ENCODE peak calls at places on chromosomes 11 and 22, in seven cellular contexts. R, X, B, O, E, A and K are unnamed samples. For H3K4me1 and H3K9me3, the result is how much of the 10 kb centered on the place peaks cover.

GRCh38 chr11:58914821-58915543 is 24.3 kb upstream of the GLYATL1 start:
- DNase-seq in R (no peak), X (no peak), B (no peak), O (no peak), E (peak), A (no peak), K (no peak)

GRCh38 chr11:63553759-63554158 is 9.4 kb downstream of the PLAAT2 start:
- DNase-seq in R (no peak), X (peak), B (no peak), O (no peak), E (no peak), A (no peak), K (no peak)

GRCh38 chr11:40384991-40385390 is 1074.5 kb downstream of the LRRC4C start:
- DNase-seq in R (no peak), X (no peak), B (no peak), O (no peak), E (peak), A (no peak), K (no peak)

GRCh38 chr22:45164217-45165123 is 745 bp downstream of the NUP50 start:
- DNase-seq in R (peak), X (peak), B (peak), O (no peak), E (no peak), A (peak), K (no peak)

GRCh38 chr11:85627332-85627997 is at the start of gene DLG2:
- DNase-seq in R (no peak), X (no peak), B (peak), O (peak), E (peak), A (peak), K (no peak)

GRCh38 chr11:63767415-63768231 is 952 bp downstream of the ZFTA start:
- DNase-seq in R (peak), X (peak), B (peak), O (peak), E (peak), A (peak), K (peak)

GRCh38 chr22:40051322-40051721 is 56.6 kb downstream of the FAM83F start:
- DNase-seq in R (no peak), X (no peak), B (no peak), O (no peak), E (no peak), A (no peak), K (no peak)

GRCh38 chr11:126452256-126452655 is 96.8 kb downstream of the ST3GAL4 start:
- DNase-seq in R (no peak), X (no peak), B (no peak), O (no peak), E (no peak), A (no peak), K (no peak)

GRCh38 chr11:67665537-67666302 is 8.7 kb downstream of the ALDH3B2 start:
- DNase-seq in R (no peak), X (no peak), B (no peak), O (no peak), E (no peak), A (peak), K (peak)

GRCh38 chr22:23219787-23220484 is 39.6 kb downstream of the BCR start:
- DNase-seq in R (no peak), X (no peak), B (no peak), O (no peak), E (peak), A (no peak), K (peak)

GRCh38 chr22:20652582-20652981 is 121.3 kb upstream of the SERPIND1 start:
- DNase-seq in R (no peak), X (no peak), B (no peak), O (no peak), E (no peak), A (no peak), K (no peak)

GRCh38 chr22:49929553-49929979 is 11.1 kb downstream of the CRELD2 start:
- DNase-seq in R (peak), X (peak), B (peak), O (no peak), E (no peak), A (peak), K (no peak)

GRCh38 chr11:19683141-19683805 is 29.4 kb upstream of the NAV2 start:
- DNase-seq in R (peak), X (peak), B (no peak), O (peak), E (no peak), A (no peak), K (no peak)

GRCh38 chr11:105937331-105937730 is 84.7 kb downstream of the MSANTD4 start:
- DNase-seq in R (no peak), X (no peak), B (no peak), O (no peak), E (peak), A (no peak), K (no peak)

GRCh38 chr11:117932426-117932825 is 3.2 kb upstream of the TMPRSS13 start:
- DNase-seq in R (no peak), X (no peak), B (no peak), O (no peak), E (no peak), A (no peak), K (peak)

GRCh38 chr11:121512468-121513465 is 60.0 kb upstream of the SORL1-AS1 start:
- DNase-seq in R (no peak), X (no peak), B (no peak), O (no peak), E (no peak), A (no peak), K (no peak)

GRCh38 chr11:45993438-45994064 is 71.1 kb downstream of the LARGE2 start:
- DNase-seq in R (peak), X (no peak), B (peak), O (no peak), E (no peak), A (no peak), K (no peak)

GRCh38 chr22:20251491-20251890 is 16.6 kb downstream of the RTN4R start:
- DNase-seq in R (no peak), X (no peak), B (no peak), O (no peak), E (no peak), A (no peak), K (no peak)

GRCh38 chr11:77046060-77046501 is 11.9 kb downstream of the B3GNT6 start:
- DNase-seq in R (no peak), X (no peak), B (no peak), O (no peak), E (no peak), A (peak), K (no peak)

GRCh38 chr11:77084581-77085191 is 17.9 kb downstream of the CAPN5 start:
- DNase-seq in R (no peak), X (peak), B (no peak), O (no peak), E (no peak), A (no peak), K (peak)

GRCh38 chr11:111766834-111767142 is 599 bp upstream of the PPP2R1B start:
- DNase-seq in R (no peak), X (no peak), B (no peak), O (no peak), E (no peak), A (no peak), K (no peak)

GRCh38 chr22:37032535-37033460 is 13.3 kb downstream of the MPST start:
- DNase-seq in R (no peak), X (peak), B (peak), O (peak), E (peak), A (no peak), K (peak)

GRCh38 chr11:8315463-8315862 is 51.8 kb upstream of the LMO1 start:
- DNase-seq in R (no peak), X (no peak), B (no peak), O (no peak), E (no peak), A (no peak), K (peak)

GRCh38 chr22:41925783-41926460 is 684 bp downstream of the TNFRSF13C start:
- DNase-seq in R (peak), X (peak), B (no peak), O (peak), E (peak), A (peak), K (no peak)

GRCh38 chr11:15991174-15991655 is 365.1 kb downstream of the SOX6 start:
- DNase-seq in R (no peak), X (no peak), B (no peak), O (no peak), E (no peak), A (no peak), K (no peak)

GRCh38 chr22:22463855-22464540 is 44.5 kb downstream of the ZNF280B start:
- DNase-seq in R (no peak), X (no peak), B (peak), O (peak), E (peak), A (peak), K (no peak)

GRCh38 chr22:36332623-36333331 is 55.0 kb downstream of the MYH9 start:
- DNase-seq in R (no peak), X (no peak), B (peak), O (no peak), E (peak), A (peak), K (peak)

GRCh38 chr11:30733748-30734147 is 147.6 kb upstream of the MPPED2 start:
- DNase-seq in R (no peak), X (no peak), B (no peak), O (no peak), E (no peak), A (no peak), K (no peak)

GRCh38 chr11:34075178-34075820 is 23.8 kb downstream of the CAPRIN1 start:
- DNase-seq in R (no peak), X (no peak), B (no peak), O (no peak), E (peak), A (no peak), K (no peak)

GRCh38 chr11:97968071-97968470 is 1052.7 kb upstream of the CNTN5 start:
- DNase-seq in R (no peak), X (no peak), B (no peak), O (no peak), E (no peak), A (no peak), K (no peak)
- H3K4me1 ChIP-seq in R (under half), X (under half), B (under half), O (under half), E (under half), A (under half), K (under half)

GRCh38 chr22:43090130-43090789 is 1.1 kb upstream of the TTLL1 start:
- DNase-seq in R (peak), X (no peak), B (peak), O (peak), E (peak), A (no peak), K (no peak)
- TF ChIP-seq CTCF in R (peak), X (no peak), B (peak), O (peak), E (peak), A (peak), K (peak)

DNA sequence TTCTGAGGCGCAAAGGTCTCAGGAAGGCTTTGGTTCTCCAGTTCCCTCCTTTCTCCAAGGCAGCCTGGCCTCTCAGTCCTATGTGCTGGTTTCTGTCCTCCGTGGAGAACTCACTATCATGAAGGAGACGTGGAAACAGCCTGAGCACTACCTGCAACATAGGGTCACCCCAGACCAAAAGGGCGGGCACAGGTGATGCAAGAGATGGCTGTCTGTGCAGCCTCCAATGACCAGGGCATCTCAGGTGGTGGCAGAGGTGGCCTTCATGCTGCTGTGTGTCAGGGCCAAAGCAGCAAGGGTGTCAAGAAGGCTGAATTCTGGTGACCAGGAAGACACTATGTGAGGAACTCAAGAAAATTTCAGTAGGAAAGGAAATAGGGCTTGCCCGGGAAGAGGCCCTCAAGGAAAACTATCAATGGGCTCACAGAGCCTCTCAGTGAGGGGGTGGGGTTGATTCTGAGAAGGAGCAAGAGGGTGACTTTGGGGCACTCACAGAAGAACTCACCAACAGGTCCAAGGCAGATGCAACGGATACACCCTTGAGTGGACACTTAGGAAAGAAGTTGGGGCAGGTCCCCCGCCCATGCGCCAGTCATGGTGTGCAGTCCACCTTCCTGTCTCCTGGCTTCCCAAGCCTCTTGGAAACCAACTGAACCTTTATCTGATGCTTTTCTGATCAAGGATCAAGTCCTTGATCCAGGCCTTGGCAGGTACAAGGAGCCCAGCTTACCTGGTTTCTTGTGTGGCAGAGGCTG is 212.3 kb upstream of the B3GAT1 start:
- DNase-seq in R (no peak), X (no peak), B (no peak), O (no peak), E (no peak), A (no peak), K (no peak)
- H3K9me3 ChIP-seq in R (under half), X (under half), B (under half), O (under half), E (under half), A (under half), K (under half)

GRCh38 chr22:38069372-38070249 is 12.4 kb downstream of the PICK1 start:
- DNase-seq in R (peak), X (peak), B (peak), O (no peak), E (peak), A (peak), K (no peak)
- H3K4me1 ChIP-seq in R (half or more), X (half or more), B (under half), O (under half), E (under half), A (under half), K (under half)

GRCh38 chr11:35364101-35364780 is 55.1 kb downstream of the SLC1A2 start:
- DNase-seq in R (peak), X (peak), B (peak), O (peak), E (peak), A (no peak), K (peak)
- TF ChIP-seq CTCF in R (no peak), X (no peak), B (no peak), O (no peak), E (peak), A (no peak), K (no peak)

DNA sequence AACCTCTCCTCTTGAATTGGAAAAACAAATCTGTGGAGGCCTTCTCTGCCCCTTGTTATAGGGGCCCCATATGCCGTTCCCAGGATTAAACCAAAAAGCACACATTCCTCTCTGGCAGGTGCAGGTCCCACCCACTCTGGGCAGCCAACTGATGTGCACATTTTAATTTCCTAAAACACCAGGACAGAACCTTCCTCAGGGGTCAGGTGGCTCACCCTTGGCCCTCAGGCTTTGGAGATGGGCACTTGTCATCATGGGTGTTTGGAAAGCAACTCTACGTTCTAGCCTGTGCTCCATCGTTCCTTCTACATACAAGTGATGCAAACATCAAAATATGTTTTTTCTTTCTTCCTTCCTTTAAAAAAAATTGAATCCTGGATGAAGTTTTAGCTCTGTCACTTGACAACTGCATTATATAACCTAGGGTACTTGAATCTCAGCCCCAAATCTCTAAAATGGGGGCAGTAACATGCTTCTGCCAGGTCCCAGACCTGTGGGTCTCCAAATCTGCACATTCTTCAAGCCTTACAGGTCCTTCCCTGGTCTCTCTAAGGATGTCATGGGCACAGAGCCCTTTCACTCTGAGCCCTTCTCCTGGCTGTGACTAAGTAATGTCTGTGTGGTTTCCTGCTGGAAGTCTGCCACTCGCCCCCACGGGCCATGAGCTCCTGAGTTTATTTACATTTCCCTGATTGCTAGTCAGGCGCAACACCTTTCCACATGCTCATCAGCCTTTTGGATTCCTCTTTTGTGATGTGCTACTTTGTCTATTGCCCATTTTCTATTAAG is 43.8 kb downstream of the KCNQ1OT1 start:
- DNase-seq in R (no peak), X (no peak), B (no peak), O (no peak), E (peak), A (no peak), K (no peak)
- H3K9me3 ChIP-seq in R (half or more), X (under half), B (under half), O (under half), E (half or more), A (under half), K (under half)